ENCODE peak calls at places on chromosomes 5 and 9, in eight cellular contexts. Q is epithelial cell of proximal tubule; T is stimulated activated CD8-positive, alpha-beta memory T cell treated with anti-CD3 and anti-CD28 coated beads, Interleukin-12 subunit alpha, Interleukin-12 subunit beta, amount 100 ng/mL, for 4 hours; C is HFFc6; O is activated effector memory CD4-positive, alpha-beta T cell treated with anti-CD3 and anti-CD28 coated beads, Interleukin-2, amount 50 U/mL, for 16 hours; J is central memory CD4-positive, alpha-beta T cell; A is psoas muscle; G is tibial nerve. R is an unnamed sample.

GRCh38 chr5:96023518-96023917 is 61.9 kb upstream of the ELL2 start:
- DNase-seq in C (peak), A (no peak), O (no peak), T (no peak), Q (no peak), J (no peak), G (no peak), R (peak)

GRCh38 chr5:27437594-27438200 is 399.3 kb upstream of the CDH9 start:
- DNase-seq in G (no peak), A (no peak), T (no peak), J (no peak), O (no peak), C (no peak), Q (peak), R (no peak)

GRCh38 chr5:107184066-107184465 is 486.7 kb downstream of the EFNA5 start:
- DNase-seq in C (no peak), G (no peak), J (no peak), O (no peak), Q (no peak), A (no peak), T (no peak), R (no peak)

GRCh38 chr9:71268871-71269640 is 147.6 kb upstream of the TRPM3 start:
- DNase-seq in G (no peak), A (no peak), C (no peak), J (no peak), O (no peak), T (no peak), Q (peak), R (no peak)

GRCh38 chr5:139294372-139295165 is 1.0 kb downstream of the MATR3 start:
- DNase-seq in J (peak), C (peak), T (peak), Q (no peak), G (peak), A (peak), O (peak), R (peak)

GRCh38 chr5:33595303-33595702 is 154.5 kb downstream of the TARS1 start:
- DNase-seq in O (no peak), Q (no peak), A (no peak), T (no peak), J (no peak), C (no peak), G (no peak), R (no peak)

GRCh38 chr5:9621379-9621903 is 8.7 kb downstream of the TAS2R1 start:
- DNase-seq in C (peak), A (no peak), G (no peak), T (no peak), J (no peak), Q (no peak), O (no peak), R (peak)

GRCh38 chr9:104856413-104856941 is 71.5 kb downstream of the ABCA1 start:
- DNase-seq in G (no peak), Q (no peak), J (no peak), O (no peak), T (no peak), A (no peak), C (no peak), R (no peak)

GRCh38 chr9:93953492-93954435 is 1.4 kb downstream of the BARX1 start:
- DNase-seq in T (no peak), O (no peak), G (no peak), Q (no peak), J (no peak), A (no peak), C (no peak), R (no peak)

GRCh38 chr9:29150606-29151005 is 1577.3 kb upstream of the C9orf72 start:
- DNase-seq in O (no peak), A (no peak), G (no peak), T (no peak), J (no peak), C (no peak), Q (no peak), R (no peak)

GRCh38 chr5:132686193-132686592 is 12.4 kb downstream of the IL4 start:
- DNase-seq in C (no peak), A (no peak), J (no peak), O (no peak), T (no peak), G (no peak), Q (no peak), R (no peak)

GRCh38 chr9:76441551-76442322 is 17.2 kb upstream of the GCNT1 start:
- DNase-seq in O (peak), T (no peak), J (no peak), C (peak), G (no peak), A (no peak), Q (no peak), R (no peak)

GRCh38 chr9:134285215-134285845 is 40.9 kb upstream of the RXRA start:
- DNase-seq in O (no peak), T (no peak), G (no peak), J (no peak), A (no peak), Q (no peak), C (no peak), R (no peak)

GRCh38 chr5:135386886-135387628 is 12.0 kb downstream of the MACROH2A1 start:
- DNase-seq in C (peak), Q (no peak), A (no peak), G (no peak), T (no peak), J (no peak), O (no peak), R (peak)

GRCh38 chr5:178561746-178562264 is 28.4 kb downstream of the COL23A1 start:
- DNase-seq in A (no peak), C (no peak), O (no peak), G (no peak), J (no peak), T (no peak), Q (no peak), R (no peak)

GRCh38 chr9:134642385-134643181 is 980 bp downstream of the COL5A1 start:
- DNase-seq in C (peak), J (no peak), T (no peak), A (peak), O (no peak), Q (no peak), G (peak), R (peak)

GRCh38 chr5:174736777-174737176 is 12.4 kb downstream of the MSX2 start:
- DNase-seq in Q (no peak), G (no peak), T (no peak), O (no peak), C (no peak), J (no peak), A (no peak), R (no peak)

GRCh38 chr5:2617461-2617860 is 134.0 kb downstream of the IRX2 start:
- DNase-seq in T (no peak), G (no peak), Q (no peak), O (no peak), A (no peak), J (no peak), C (no peak), R (no peak)

GRCh38 chr9:98743818-98744611 is 35.3 kb upstream of the GABBR2 start:
- DNase-seq in A (no peak), G (no peak), J (no peak), C (no peak), O (peak), Q (no peak), T (no peak), R (no peak)

GRCh38 chr9:93237535-93237934 is 53.6 kb downstream of the WNK2 start:
- DNase-seq in O (no peak), G (no peak), Q (no peak), J (no peak), T (no peak), A (no peak), C (no peak), R (no peak)

GRCh38 chr5:15013654-15014463 is 142.3 kb upstream of the ANKH start:
- DNase-seq in Q (peak), J (peak), A (no peak), O (no peak), T (no peak), C (peak), G (no peak), R (peak)

GRCh38 chr5:33409435-33410146 is 31.2 kb upstream of the TARS1 start:
- DNase-seq in T (no peak), A (peak), J (no peak), C (peak), O (no peak), Q (no peak), G (no peak), R (peak)

GRCh38 chr9:37974506-37975173 is 70.7 kb upstream of the SLC25A51 start:
- DNase-seq in A (no peak), O (no peak), T (no peak), J (no peak), C (no peak), Q (no peak), G (no peak), R (no peak)

GRCh38 chr9:81370096-81370495 is 319.3 kb downstream of the TLE1 start:
- DNase-seq in T (no peak), G (no peak), A (no peak), J (no peak), Q (no peak), O (no peak), C (no peak), R (no peak)

GRCh38 chr9:129023036-129023907 is 4.9 kb downstream of the SH3GLB2 start:
- DNase-seq in T (no peak), Q (no peak), C (peak), J (no peak), O (no peak), A (peak), G (no peak), R (peak)

GRCh38 chr5:112635771-112636170 is 101.9 kb upstream of the APC start:
- DNase-seq in Q (peak), J (no peak), G (no peak), T (no peak), A (no peak), C (no peak), O (no peak), R (no peak)

GRCh38 chr5:58107704-58108103 is 352.2 kb downstream of the PLK2 start:
- DNase-seq in J (no peak), A (no peak), Q (no peak), T (no peak), O (no peak), C (no peak), G (no peak), R (no peak)

GRCh38 chr9:114033397-114034103 is 44.5 kb downstream of the AMBP start:
- DNase-seq in T (no peak), Q (no peak), J (no peak), A (peak), O (peak), C (no peak), G (no peak), R (peak)

GRCh38 chr9:13443380-13444271 is 164.1 kb upstream of the MPDZ start:
- DNase-seq in T (no peak), C (no peak), A (no peak), Q (no peak), J (no peak), G (no peak), O (no peak), R (no peak)

GRCh38 chr5:142568271-142568995 is 117.5 kb downstream of the FGF1 start:
- DNase-seq in T (no peak), A (peak), C (no peak), O (no peak), Q (no peak), G (no peak), J (no peak), R (peak)

GRCh38 chr5:110258460-110258859 is 468.0 kb downstream of the TMEM232 start:
- DNase-seq in T (no peak), O (no peak), A (no peak), J (no peak), G (no peak), C (no peak), Q (peak), R (peak)

GRCh38 chr5:98144710-98145109 is 628.8 kb upstream of the RGMB start:
- DNase-seq in T (no peak), O (no peak), Q (no peak), G (no peak), A (no peak), J (no peak), C (no peak), R (no peak)

GRCh38 chr9:134375430-134376385 is 49.5 kb downstream of the RXRA start:
- DNase-seq in O (no peak), J (no peak), G (no peak), A (peak), Q (no peak), C (no peak), T (no peak), R (no peak)

GRCh38 chr9:89999534-90000370 is 394.9 kb downstream of the GADD45G start:
- DNase-seq in J (peak), C (no peak), Q (no peak), A (peak), T (peak), O (peak), G (no peak), R (peak)

GRCh38 chr5:168424506-168425298 is 61.6 kb upstream of the RARS1 start:
- DNase-seq in A (no peak), T (no peak), Q (no peak), C (peak), O (no peak), G (no peak), J (no peak), R (no peak)

GRCh38 chr5:159324986-159325385 is 5.3 kb downstream of the IL12B start:
- DNase-seq in O (no peak), A (no peak), T (no peak), Q (no peak), G (no peak), C (no peak), J (no peak), R (no peak)

GRCh38 chr5:53831496-53831895 is 271.1 kb downstream of the NDUFS4 start:
- DNase-seq in C (no peak), G (no peak), T (no peak), O (no peak), A (no peak), Q (no peak), J (no peak), R (no peak)

GRCh38 chr9:101366038-101366756 is 18.6 kb downstream of the BAAT start:
- DNase-seq in T (no peak), G (no peak), O (no peak), A (no peak), Q (peak), J (no peak), C (peak), R (no peak)

GRCh38 chr9:117415584-117415937 is 704 bp upstream of the ASTN2 start:
- DNase-seq in G (no peak), J (no peak), T (no peak), C (no peak), A (no peak), O (no peak), Q (no peak), R (no peak)